ENCODE peak calls at places on chromosomes 7 and 10, in four cellular contexts. A is ascending aorta, Y is tibial artery, S is body of pancreas. U is an unnamed sample.

GRCh38 chr7:106987777-106988176 is 56.7 kb upstream of the PRKAR2B start:
- DNase-seq in S (no peak), A (no peak), Y (no peak), U (no peak)

GRCh38 chr10:114525368-114525949 is 121.2 kb upstream of the AFAP1L2 start:
- DNase-seq in S (no peak), Y (no peak), A (no peak), U (no peak)

GRCh38 chr7:23863209-23863798 is 153.3 kb downstream of the STK31 start:
- DNase-seq in S (no peak), Y (no peak), A (no peak), U (no peak)

GRCh38 chr7:96441551-96442104 is 119.7 kb upstream of the SLC25A13 start:
- DNase-seq in A (no peak), S (no peak), Y (no peak), U (no peak)

GRCh38 chr10:24718031-24718855 is 5.4 kb downstream of the ARHGAP21 start:
- DNase-seq in Y (no peak), S (no peak), A (no peak), U (no peak)

GRCh38 chr7:73852500-73852899 is 8.5 kb upstream of the TMEM270 start:
- DNase-seq in A (no peak), Y (no peak), S (no peak), U (no peak)

GRCh38 chr7:96655956-96656355 is 53.7 kb downstream of the SEM1 start:
- DNase-seq in Y (no peak), A (no peak), S (no peak), U (no peak)

GRCh38 chr10:70695241-70696030 is 23.1 kb downstream of the ADAMTS14 start:
- DNase-seq in Y (no peak), S (no peak), A (no peak), U (no peak)

GRCh38 chr10:75283150-75284096 is 47.7 kb upstream of the COMTD1 start:
- DNase-seq in Y (no peak), S (peak), A (no peak), U (no peak)

GRCh38 chr10:49217645-49218044 is 29.5 kb upstream of the TMEM273 start:
- DNase-seq in S (no peak), A (no peak), Y (no peak), U (no peak)

GRCh38 chr7:47304727-47305719 is 276.9 kb downstream of the TNS3 start:
- DNase-seq in Y (no peak), A (no peak), S (no peak), U (no peak)

GRCh38 chr7:100162874-100163533 is 4.5 kb upstream of the TRAPPC14 start:
- DNase-seq in S (no peak), A (no peak), Y (no peak), U (no peak)
- H3K27ac ChIP-seq in S (no peak), A (no peak), Y (no peak), U (no peak)

DNA sequence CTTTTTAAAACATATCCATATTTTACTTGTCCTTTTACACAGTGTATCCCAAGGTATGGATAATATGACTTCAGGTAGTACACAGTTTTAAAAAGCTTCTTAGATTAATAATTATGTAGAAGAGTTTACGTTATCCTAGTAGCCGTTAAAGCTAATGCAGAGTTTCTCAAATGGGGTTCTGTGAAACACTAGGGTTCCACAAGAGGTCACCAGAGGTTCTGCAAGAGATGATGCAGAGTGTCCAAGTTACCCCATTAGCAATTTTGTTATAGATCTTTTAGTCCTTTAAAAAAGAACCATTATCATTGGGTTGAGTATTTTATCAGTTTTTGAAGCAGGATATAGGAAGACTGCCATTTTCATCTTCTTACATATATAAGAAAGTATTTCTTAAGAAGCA is 298.9 kb upstream of the HPS1 start:
- DNase-seq in S (no peak), A (no peak), Y (no peak), U (no peak)
- TF ChIP-seq CTCF in S (no peak), A (no peak), Y (no peak), U (no peak)

GRCh38 chr7:19181634-19182033 is 36.4 kb upstream of the FERD3L start:
- DNase-seq in Y (no peak), A (no peak), S (no peak), U (no peak)
- H3K4me3 ChIP-seq in Y (no peak), A (no peak), S (no peak), U (no peak)

GRCh38 chr7:131538791-131539179 is 17.6 kb downstream of the PODXL start:
- DNase-seq in A (no peak), Y (no peak), S (peak), U (no peak)
- H3K27ac ChIP-seq in A (no peak), Y (no peak), S (peak), U (peak)

GRCh38 chr10:104515670-104516199 is 125.4 kb upstream of the SORCS3 start:
- DNase-seq in A (no peak), S (no peak), Y (no peak), U (no peak)

GRCh38 chr10:104518891-104519290 is 122.2 kb upstream of the SORCS3 start:
- DNase-seq in A (no peak), S (no peak), Y (no peak), U (no peak)

GRCh38 chr10:104520653-104521052 is 120.4 kb upstream of the SORCS3 start:
- DNase-seq in S (no peak), A (no peak), Y (no peak), U (no peak)

GRCh38 chr10:104521901-104522827 is 118.9 kb upstream of the SORCS3 start:
- DNase-seq in S (no peak), A (no peak), Y (no peak), U (no peak)

GRCh38 chr10:104517946-104518345 is 123.1 kb upstream of the SORCS3 start:
- DNase-seq in A (no peak), Y (no peak), S (no peak), U (no peak)
- TF ChIP-seq CTCF in A (no peak), Y (no peak), S (no peak), U (no peak)

DNA sequence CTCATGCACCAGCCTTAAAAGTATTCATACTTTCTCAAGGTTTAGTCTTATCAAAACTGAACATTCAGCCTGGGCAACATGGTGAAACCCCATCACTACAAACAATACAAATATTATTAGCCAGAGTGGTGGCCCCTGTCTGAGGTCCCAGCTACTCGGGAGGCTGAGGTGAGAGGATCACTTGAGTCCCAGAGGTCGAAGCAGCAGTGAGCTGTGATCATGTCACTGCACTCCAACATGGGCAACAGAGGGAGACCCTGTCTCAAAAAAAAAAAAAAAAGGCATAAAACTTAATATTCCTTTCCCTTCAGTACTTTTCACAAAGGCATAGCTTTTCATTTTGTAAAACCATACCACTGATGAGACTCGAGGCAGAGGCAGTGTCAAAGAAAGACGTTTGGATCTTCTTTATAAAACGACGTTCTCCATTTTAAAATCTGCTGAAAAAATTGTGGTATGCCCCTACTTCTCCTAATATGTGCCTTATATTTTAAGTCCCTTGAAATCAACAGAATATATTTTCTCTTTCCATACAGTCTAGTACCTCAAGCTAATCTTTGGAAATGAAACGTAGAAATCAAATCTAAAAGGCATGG is 1.9 kb downstream of the NSUN6 start:
- DNase-seq in Y (no peak), S (no peak), A (no peak), U (no peak)
- H3K4me3 ChIP-seq in Y (no peak), S (peak), A (no peak), U (peak)

GRCh38 chr7:159065151-159065550 is 79.5 kb downstream of the VIPR2 start:
- DNase-seq in S (no peak), Y (peak), A (no peak), U (no peak)
- H3K27ac ChIP-seq in S (no peak), Y (peak), A (no peak), U (no peak)

DNA sequence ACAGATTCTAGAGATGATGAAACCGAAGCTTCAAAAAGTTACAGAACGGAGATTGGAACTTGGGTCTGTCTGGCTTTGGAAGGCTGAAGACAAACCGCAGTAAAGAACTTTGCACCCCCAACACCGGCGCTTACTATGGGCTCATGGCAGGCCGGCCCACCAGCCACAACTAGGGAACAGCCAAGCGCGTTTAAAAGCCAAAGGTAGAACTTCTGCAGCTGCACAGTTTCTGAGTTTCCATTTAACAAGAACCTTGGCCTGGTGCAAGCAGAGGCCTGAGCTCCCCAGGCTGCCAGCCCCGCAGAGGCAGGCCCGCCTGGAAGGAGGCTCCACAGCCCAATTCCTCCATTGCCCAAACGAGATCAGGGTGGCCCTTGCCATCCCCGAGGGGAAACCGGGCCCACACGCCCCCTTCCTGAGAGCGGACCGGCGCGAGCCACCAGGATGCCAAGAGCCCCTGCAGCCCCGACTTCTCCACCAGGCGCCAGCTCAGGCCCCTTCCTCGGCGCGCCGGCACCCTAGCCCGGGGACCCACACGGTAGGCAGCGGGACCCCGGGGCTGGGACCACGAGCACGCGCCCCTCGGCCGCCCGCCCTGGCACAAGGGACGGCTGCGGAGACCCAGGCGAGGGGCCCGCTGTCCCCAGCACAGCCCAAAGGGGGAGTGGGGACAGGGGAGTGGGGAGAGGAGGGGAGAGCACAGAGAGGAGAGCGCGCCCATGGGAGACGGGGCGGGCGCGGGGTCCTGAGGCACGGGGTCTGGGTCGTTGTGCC is 566 bp downstream of the MAD1L1 start:
- DNase-seq in A (no peak), Y (no peak), S (no peak), U (no peak)
- TF ChIP-seq CTCF in A (no peak), Y (peak), S (no peak), U (no peak)

U was measured in left lung.